ENCODE peak calls at places on chromosomes 3 and 15, in ten cellular contexts. R is astrocyte of the spinal cord, L is AG09309, S is neural progenitor cell, D is HepG2, K is fibroblast of pulmonary artery, M is foreskin fibroblast, C is endothelial cell of umbilical vein, T is GM23338, Q is upper lobe of left lung. Y is an unnamed sample.

GRCh38 chr3:187318819-187319616 is 27.5 kb upstream of the MASP1 start:
- DNase-seq in R (peak), L (peak), S (peak), D (peak), K (peak), M (peak), C (peak), T (peak), Q (no peak), Y (peak)

GRCh38 chr3:114892117-114892870 is 254.8 kb downstream of the ZBTB20 start:
- DNase-seq in R (no peak), L (no peak), S (peak), D (no peak), K (no peak), M (no peak), C (no peak), T (no peak), Q (no peak), Y (no peak)

GRCh38 chr15:69551391-69552056 is 98.9 kb downstream of the RPLP1 start:
- DNase-seq in R (no peak), L (no peak), S (no peak), D (no peak), K (no peak), M (no peak), C (no peak), T (no peak), Q (no peak), Y (no peak)

GRCh38 chr3:53150247-53151085 is 10.5 kb upstream of the PRKCD start:
- DNase-seq in R (peak), L (no peak), S (no peak), D (no peak), K (peak), M (peak), C (no peak), T (no peak), Q (no peak), Y (peak)

GRCh38 chr3:15601399-15602145 is at the start of the genes BTD and HACL1:
- DNase-seq in R (peak), L (peak), S (peak), D (peak), K (peak), M (peak), C (peak), T (peak), Q (peak), Y (peak)

GRCh38 chr3:105827959-105828358 is 40.9 kb downstream of the CBLB start:
- DNase-seq in R (peak), L (peak), S (no peak), D (peak), K (peak), M (peak), C (peak), T (peak), Q (no peak), Y (peak)

GRCh38 chr3:134033315-134033996 is 3.7 kb upstream of the SLCO2A1 start:
- DNase-seq in R (no peak), L (no peak), S (no peak), D (no peak), K (no peak), M (no peak), C (no peak), T (no peak), Q (no peak), Y (no peak)

GRCh38 chr15:71812966-71813722 is 2.8 kb downstream of the NR2E3 start:
- DNase-seq in R (no peak), L (no peak), S (no peak), D (no peak), K (no peak), M (peak), C (no peak), T (no peak), Q (peak), Y (no peak)

GRCh38 chr3:35908366-35909232 is 269.3 kb downstream of the ARPP21 start:
- DNase-seq in R (peak), L (peak), S (peak), D (peak), K (peak), M (peak), C (peak), T (peak), Q (no peak), Y (peak)

GRCh38 chr3:99843590-99844260 is 26.1 kb downstream of the CMSS1 start:
- DNase-seq in R (peak), L (no peak), S (no peak), D (no peak), K (no peak), M (peak), C (peak), T (no peak), Q (no peak), Y (no peak)

GRCh38 chr3:47852604-47853397 is 49.9 kb downstream of the DHX30 start:
- DNase-seq in R (no peak), L (no peak), S (peak), D (no peak), K (no peak), M (no peak), C (no peak), T (no peak), Q (peak), Y (no peak)

GRCh38 chr3:158991146-158991705 is 189.4 kb downstream of the MFSD1 start:
- DNase-seq in R (no peak), L (no peak), S (peak), D (no peak), K (no peak), M (no peak), C (no peak), T (peak), Q (peak), Y (no peak)

GRCh38 chr3:162168715-162169114 is 672.1 kb downstream of the OTOL1 start:
- DNase-seq in R (no peak), L (no peak), S (no peak), D (no peak), K (no peak), M (no peak), C (no peak), T (no peak), Q (no peak), Y (no peak)

GRCh38 chr3:126750760-126751129 is 46.7 kb downstream of the CHCHD6 start:
- DNase-seq in R (no peak), L (no peak), S (no peak), D (no peak), K (no peak), M (no peak), C (no peak), T (peak), Q (no peak), Y (no peak)
- TF ChIP-seq CTCF in R (no peak), L (no peak), S (no peak), D (no peak), K (no peak), M (no peak), C (no peak), T (no peak), Q (no peak), Y (no peak)

GRCh38 chr3:29759021-29759359 is 478.1 kb downstream of the RBMS3 start:
- DNase-seq in R (no peak), L (peak), S (no peak), D (no peak), K (peak), M (peak), C (no peak), T (no peak), Q (no peak), Y (no peak)
- H3K4me3 ChIP-seq in R (no peak), L (no peak), S (no peak), D (no peak), K (no peak), M (no peak), C (no peak), T (no peak), Q (no peak), Y (no peak)

DNA sequence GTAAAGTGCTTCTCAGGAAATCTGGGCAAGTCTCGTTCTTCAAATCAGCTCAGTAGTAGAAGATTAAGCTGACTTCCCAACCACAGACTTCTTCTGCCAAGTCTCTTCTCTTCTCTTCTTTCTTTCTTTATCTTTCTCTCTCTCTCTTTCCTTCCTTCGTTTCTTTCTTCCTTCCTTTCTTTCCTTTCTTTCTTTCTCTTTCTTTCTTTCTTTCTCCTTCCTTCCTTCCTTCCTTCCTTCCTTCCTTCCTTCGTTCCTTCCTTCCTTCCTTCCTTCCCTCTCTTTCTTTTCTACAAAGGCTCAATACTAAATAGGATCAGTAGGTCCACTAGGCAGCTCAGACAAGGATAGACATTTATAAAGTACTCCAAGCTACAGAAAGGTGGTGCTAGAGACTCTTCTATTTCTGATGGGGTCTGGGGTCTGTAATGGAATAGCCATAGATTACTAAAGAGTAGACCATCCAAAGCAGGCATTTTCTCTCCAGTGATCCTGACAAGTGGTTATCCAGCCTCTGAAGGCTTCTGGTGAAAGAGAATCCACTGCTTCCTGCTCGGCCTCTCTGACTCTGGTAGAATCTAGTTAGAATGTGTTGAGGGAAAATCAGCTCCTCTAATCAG is 100.8 kb downstream of the TPRG1 start:
- DNase-seq in R (no peak), L (no peak), S (peak), D (no peak), K (no peak), M (no peak), C (no peak), T (peak), Q (no peak), Y (no peak)
- TF ChIP-seq CTCF in R (peak), L (peak), S (peak), D (peak), K (peak), M (peak), C (no peak), T (peak), Q (no peak), Y (peak)

GRCh38 chr15:85708402-85708932 is 86.3 kb downstream of the KLHL25 start:
- DNase-seq in R (no peak), L (no peak), S (no peak), D (peak), K (peak), M (no peak), C (peak), T (no peak), Q (no peak), Y (no peak)

GRCh38 chr15:85707519-85708338 is 87.0 kb downstream of the KLHL25 start:
- DNase-seq in R (peak), L (no peak), S (no peak), D (peak), K (peak), M (peak), C (peak), T (no peak), Q (no peak), Y (peak)

GRCh38 chr15:85709250-85709649 is 85.5 kb downstream of the KLHL25 start:
- DNase-seq in R (no peak), L (no peak), S (no peak), D (no peak), K (no peak), M (no peak), C (no peak), T (no peak), Q (no peak), Y (no peak)

GRCh38 chr15:85704720-85705119 is 90.0 kb downstream of the KLHL25 start:
- DNase-seq in R (no peak), L (no peak), S (no peak), D (no peak), K (no peak), M (peak), C (no peak), T (no peak), Q (no peak), Y (peak)

DNA sequence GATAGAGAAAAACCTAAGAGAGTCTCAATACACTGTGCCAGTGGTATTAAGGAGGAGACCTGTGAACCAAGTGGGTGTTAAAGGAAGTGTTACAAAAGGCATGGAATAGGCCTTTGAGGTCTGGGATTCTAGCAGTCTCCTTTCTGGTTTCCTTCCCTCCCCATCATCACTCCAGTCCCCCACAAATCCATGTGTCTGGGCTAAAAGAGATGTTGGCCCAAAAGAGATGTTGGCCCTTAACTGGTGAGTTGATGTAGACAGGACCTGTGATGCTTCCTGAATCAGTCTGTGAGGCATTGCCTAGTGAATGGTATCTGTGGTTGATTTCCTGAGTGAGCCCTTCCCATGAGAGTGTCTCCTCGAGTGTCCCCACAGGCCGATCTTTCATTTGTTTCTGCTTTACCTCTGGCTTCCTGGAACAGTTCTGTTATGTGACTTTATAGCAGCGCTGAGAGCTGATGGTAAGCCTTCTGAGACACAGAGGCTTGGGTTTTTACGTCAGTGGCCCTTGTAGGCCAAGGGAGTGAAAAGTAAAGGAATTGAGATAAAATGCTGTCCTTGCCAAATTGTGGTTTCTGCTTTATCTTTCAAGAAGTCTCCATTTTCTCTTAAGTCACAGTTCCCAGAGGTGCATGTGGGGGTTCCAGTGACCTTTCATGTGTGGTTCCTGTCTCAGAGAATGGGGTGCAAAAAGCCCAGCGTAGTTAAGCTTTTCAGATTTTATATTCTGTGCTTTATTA is 87.8 kb downstream of the KLHL25 start:
- DNase-seq in R (peak), L (no peak), S (no peak), D (no peak), K (peak), M (peak), C (peak), T (no peak), Q (no peak), Y (peak)
- H3K4me3 ChIP-seq in R (no peak), L (no peak), S (no peak), D (peak), K (peak), M (peak), C (no peak), T (no peak), Q (no peak), Y (no peak)

GRCh38 chr3:149343951-149344350 is 10.5 kb upstream of the TM4SF18 start:
- DNase-seq in R (no peak), L (no peak), S (peak), D (no peak), K (no peak), M (no peak), C (no peak), T (peak), Q (no peak), Y (no peak)
- TF ChIP-seq CTCF in R (no peak), L (no peak), S (peak), D (peak), K (no peak), M (no peak), C (no peak), T (peak), Q (no peak), Y (no peak)

DNA sequence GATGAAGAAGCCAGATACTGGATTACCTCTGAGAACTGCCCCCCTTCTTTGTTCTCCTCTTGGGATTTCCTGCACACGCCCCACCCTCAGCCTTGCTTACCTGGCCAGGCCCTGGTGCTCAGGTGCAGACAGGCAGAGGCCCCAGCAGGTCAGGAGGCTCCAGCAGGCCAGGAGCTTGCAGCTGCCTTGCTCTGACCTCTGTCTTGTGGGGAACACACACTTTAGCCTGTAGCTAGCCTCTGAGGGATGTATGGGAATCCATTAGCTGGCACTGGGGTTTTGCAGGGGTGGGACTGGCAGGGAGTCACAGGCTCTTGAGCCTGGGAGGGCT is 2.7 kb downstream of the SMAD6 start:
- DNase-seq in R (no peak), L (no peak), S (no peak), D (no peak), K (no peak), M (no peak), C (no peak), T (no peak), Q (no peak), Y (no peak)
- H3K4me3 ChIP-seq in R (peak), L (peak), S (peak), D (peak), K (peak), M (peak), C (peak), T (peak), Q (peak), Y (no peak)

Y was measured in cardiac fibroblast.